ENCODE peak calls at places on chromosome 12, in five cellular contexts. D, X, R, Q and B are unnamed samples.

GRCh38 chr12:67355428-67356385 is 86.5 kb downstream of the CAND1 start:
- DNase-seq in R (peak), X (peak), D (peak), Q (peak), B (peak)

GRCh38 chr12:50517456-50518048 is 12.8 kb downstream of the DIP2B start:
- DNase-seq in R (no peak), Q (no peak), D (no peak), X (peak), B (peak)

GRCh38 chr12:110114596-110114995 is 9.6 kb upstream of the IFT81 start:
- DNase-seq in Q (no peak), R (no peak), D (no peak), X (no peak), B (no peak)

GRCh38 chr12:15700595-15700994 is 88.6 kb downstream of the EPS8 start:
- DNase-seq in Q (no peak), D (no peak), R (no peak), X (no peak), B (peak)

GRCh38 chr12:70444903-70445302 is 78.8 kb downstream of the KCNMB4 start:
- DNase-seq in R (no peak), X (no peak), D (no peak), Q (no peak), B (no peak)

GRCh38 chr12:49933793-49934192 is 16.7 kb upstream of the AQP2 start:
- DNase-seq in R (no peak), X (no peak), Q (no peak), D (no peak), B (no peak)

GRCh38 chr12:109759595-109759994 is 46.0 kb downstream of the FAM222A start:
- DNase-seq in D (no peak), X (no peak), Q (no peak), R (no peak), B (no peak)

GRCh38 chr12:92503977-92504966 is 198.5 kb upstream of the PLEKHG7 start:
- DNase-seq in D (no peak), Q (no peak), X (peak), R (no peak), B (no peak)

GRCh38 chr12:40010899-40011774 is 94.7 kb downstream of the SLC2A13 start:
- DNase-seq in R (peak), Q (peak), X (peak), D (no peak), B (peak)

GRCh38 chr12:12784911-12785814 is at the start of gene APOLD1:
- DNase-seq in Q (no peak), D (no peak), X (no peak), R (no peak), B (no peak)

GRCh38 chr12:113207621-113208040 is 13.6 kb upstream of the TPCN1 start:
- DNase-seq in R (no peak), D (no peak), Q (no peak), X (no peak), B (no peak)

GRCh38 chr12:87812711-87813110 is 216.5 kb downstream of the C12orf50 start:
- DNase-seq in Q (no peak), R (no peak), X (no peak), D (no peak), B (no peak)

GRCh38 chr12:8992086-8992409 is 2.7 kb downstream of the KLRG1 start:
- DNase-seq in X (no peak), R (no peak), Q (no peak), D (no peak), B (no peak)

GRCh38 chr12:80946591-80946990 is 8.9 kb upstream of the LIN7A start:
- DNase-seq in X (no peak), R (no peak), Q (no peak), D (no peak), B (no peak)

GRCh38 chr12:132398386-132398991 is 69.1 kb upstream of the GALNT9 start:
- DNase-seq in D (no peak), R (no peak), X (no peak), Q (no peak), B (no peak)

GRCh38 chr12:56158926-56159461 is 835 bp downstream of the MYL6 start:
- DNase-seq in Q (peak), R (peak), X (peak), D (no peak), B (no peak)

GRCh38 chr12:5402536-5402935 is 29.4 kb upstream of the NTF3 start:
- DNase-seq in X (no peak), D (no peak), Q (no peak), R (no peak), B (no peak)

GRCh38 chr12:116773276-116773731 is 35.2 kb downstream of the RNFT2 start:
- DNase-seq in Q (peak), D (no peak), R (no peak), X (peak), B (no peak)

GRCh38 chr12:69569236-69569635 is 16.0 kb upstream of the CCT2 start:
- DNase-seq in X (no peak), R (no peak), Q (no peak), D (no peak), B (no peak)

GRCh38 chr12:39959016-39959415 is 146.9 kb downstream of the SLC2A13 start:
- DNase-seq in D (no peak), Q (no peak), R (no peak), X (no peak), B (no peak)

GRCh38 chr12:64496839-64497400 is 45.0 kb downstream of the TBK1 start:
- DNase-seq in R (no peak), D (no peak), Q (no peak), X (no peak), B (no peak)

GRCh38 chr12:64497484-64497883 is 45.6 kb downstream of the TBK1 start:
- DNase-seq in R (no peak), X (no peak), Q (no peak), D (no peak), B (no peak)

GRCh38 chr12:64494998-64495729 is 43.2 kb downstream of the TBK1 start:
- DNase-seq in R (no peak), D (no peak), X (no peak), Q (no peak), B (no peak)

DNA sequence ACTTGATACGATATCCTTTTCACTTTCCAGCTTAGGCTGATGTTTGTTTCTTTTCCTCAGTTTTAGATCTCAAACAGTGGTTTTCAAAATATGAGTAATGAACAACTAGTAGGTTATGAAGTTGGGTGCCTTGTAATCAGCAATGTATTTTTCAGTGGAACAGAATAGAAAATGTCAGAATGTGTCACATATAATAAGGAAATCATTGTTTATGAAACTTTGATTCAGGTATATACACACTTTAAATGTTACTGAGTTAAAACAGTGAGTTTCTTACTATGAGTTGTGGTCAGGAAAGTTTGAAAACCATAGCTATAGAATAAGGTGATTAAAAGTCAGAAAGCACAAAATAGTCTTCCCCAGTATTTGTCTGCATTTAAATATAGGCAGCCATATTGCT is 39.8 kb downstream of the TBK1 start:
- DNase-seq in D (no peak), X (no peak), Q (no peak), R (no peak), B (no peak)
- TF ChIP-seq ZNF274 in D (no peak), X (no peak), Q (no peak), R (no peak), B (no peak)

GRCh38 chr12:96810477-96810876 is 96.6 kb upstream of the NEDD1 start:
- DNase-seq in R (no peak), Q (no peak), X (no peak), D (no peak), B (no peak)

GRCh38 chr12:96810057-96810456 is 97.0 kb upstream of the NEDD1 start:
- DNase-seq in X (no peak), R (no peak), D (no peak), Q (no peak), B (no peak)

GRCh38 chr12:96811083-96811482 is 96.0 kb upstream of the NEDD1 start:
- DNase-seq in X (peak), D (no peak), Q (no peak), R (no peak), B (no peak)

GRCh38 chr12:96814200-96814599 is 92.9 kb upstream of the NEDD1 start:
- DNase-seq in R (no peak), Q (no peak), X (no peak), D (no peak), B (no peak)

GRCh38 chr12:96812153-96812552 is 94.9 kb upstream of the NEDD1 start:
- DNase-seq in Q (no peak), X (no peak), R (no peak), D (no peak), B (no peak)
- TF ChIP-seq ZNF274 in Q (no peak), X (no peak), R (no peak), D (no peak), B (no peak)

GRCh38 chr12:52020539-52021336 is 14.0 kb downstream of the TAMALIN start:
- DNase-seq in R (no peak), Q (peak), X (peak), D (peak), B (no peak)
- TF ChIP-seq ZNF274 in R (no peak), Q (no peak), X (no peak), D (no peak), B (no peak)

GRCh38 chr12:52087961-52088820 is 8.7 kb downstream of the SMIM41 start:
- DNase-seq in D (no peak), X (no peak), R (no peak), Q (no peak), B (no peak)
- TF ChIP-seq ZNF274 in D (no peak), X (no peak), R (no peak), Q (no peak), B (no peak)

GRCh38 chr12:62128186-62128965 is 131.8 kb upstream of the USP15 start:
- DNase-seq in X (no peak), D (no peak), Q (no peak), R (no peak), B (no peak)

GRCh38 chr12:62127516-62127915 is 132.7 kb upstream of the USP15 start:
- DNase-seq in D (no peak), R (no peak), Q (no peak), X (no peak), B (no peak)

DNA sequence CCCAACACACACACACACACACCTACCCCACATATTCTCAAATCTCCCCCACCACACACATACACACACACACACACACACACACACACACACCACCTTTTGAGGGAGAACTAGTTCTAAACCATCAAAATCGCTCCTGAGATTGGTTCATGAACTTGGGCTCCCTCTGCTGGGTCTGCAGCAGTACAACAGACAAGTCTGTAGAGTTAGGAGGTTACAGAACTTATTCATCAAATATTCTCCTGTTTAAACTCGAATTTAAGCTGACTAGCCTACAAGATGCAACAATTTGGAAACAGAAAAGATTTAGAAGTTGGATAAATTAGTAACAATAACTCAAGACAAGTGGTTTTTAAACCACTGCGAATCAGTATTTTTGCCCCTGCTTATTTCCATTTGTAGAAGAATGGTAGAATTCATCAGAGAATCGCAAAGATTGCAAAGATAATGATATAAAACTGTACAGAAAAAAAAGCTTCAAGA is 136.4 kb upstream of the USP15 start:
- DNase-seq in X (peak), D (no peak), R (peak), Q (peak), B (no peak)
- TF ChIP-seq ZNF274 in X (no peak), D (no peak), R (no peak), Q (no peak), B (no peak)

DNA sequence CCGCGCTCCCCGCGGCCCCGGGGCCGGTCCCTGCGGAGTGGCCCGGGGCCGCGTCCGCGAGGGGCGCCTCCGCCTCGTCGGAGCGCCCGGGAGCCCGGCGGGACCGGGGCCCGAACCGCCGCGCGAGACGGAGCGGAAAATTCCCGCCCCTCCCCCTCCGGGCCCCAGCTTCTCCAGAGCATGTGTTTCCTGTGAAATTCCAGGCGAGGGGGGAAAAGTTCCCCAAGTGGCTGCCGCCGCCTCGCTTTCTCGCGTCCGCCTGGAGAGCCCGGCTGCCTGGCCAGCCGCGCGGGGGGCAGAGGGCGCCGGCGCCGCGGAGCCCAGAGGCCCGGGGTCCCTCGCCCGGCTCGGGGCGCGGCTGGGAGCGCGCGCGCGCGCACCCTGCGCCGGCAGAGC is 886 bp downstream of the CACNA1C start:
- DNase-seq in R (no peak), D (no peak), X (no peak), Q (no peak), B (no peak)
- TF ChIP-seq ZNF274 in R (no peak), D (no peak), X (no peak), Q (no peak), B (no peak)

GRCh38 chr12:124772467-124773170 is 91.0 kb downstream of the SCARB1 start:
- DNase-seq in R (no peak), X (no peak), Q (no peak), D (no peak), B (no peak)
- TF ChIP-seq ZNF274 in R (no peak), X (no peak), Q (no peak), D (no peak), B (no peak)

GRCh38 chr12:29030006-29030405 is 119.1 kb upstream of the FAR2 start:
- DNase-seq in R (no peak), Q (no peak), D (no peak), X (no peak), B (no peak)

GRCh38 chr12:29025936-29026335 is 123.1 kb upstream of the FAR2 start:
- DNase-seq in Q (no peak), X (no peak), D (no peak), R (no peak), B (no peak)

GRCh38 chr12:29023436-29024076 is 125.5 kb upstream of the FAR2 start:
- DNase-seq in D (no peak), X (no peak), Q (no peak), R (no peak), B (no peak)

GRCh38 chr12:29026419-29026818 is 122.7 kb upstream of the FAR2 start:
- DNase-seq in R (no peak), X (no peak), D (no peak), Q (no peak), B (no peak)

DNA sequence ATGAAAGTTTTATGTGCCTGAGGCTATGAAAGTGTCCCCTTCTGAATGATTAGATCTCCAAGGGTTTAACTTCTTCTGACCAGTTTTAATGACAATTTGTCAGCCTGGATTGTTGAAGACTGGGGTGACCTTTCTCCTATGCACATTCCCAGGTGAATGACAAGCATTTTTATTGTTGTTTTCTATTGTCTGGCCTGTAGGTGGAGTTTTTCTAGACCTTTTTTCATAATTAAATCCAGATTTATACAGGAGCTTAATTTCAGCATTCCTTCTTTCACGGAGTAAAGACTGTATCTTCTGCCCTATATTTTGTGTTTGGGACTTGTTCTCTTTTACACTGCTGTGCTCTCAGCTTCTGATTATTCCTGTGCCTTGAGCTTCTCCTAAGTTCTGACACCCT is 125.0 kb upstream of the FAR2 start:
- DNase-seq in X (no peak), Q (peak), D (no peak), R (no peak), B (no peak)
- TF ChIP-seq ZNF274 in X (no peak), Q (no peak), D (no peak), R (no peak), B (no peak)

GRCh38 chr12:122928033-122928890 is 32.3 kb upstream of the VPS37B start:
- DNase-seq in X (no peak), R (no peak), D (no peak), Q (no peak), B (no peak)
- TF ChIP-seq ZNF274 in X (no peak), R (no peak), D (no peak), Q (no peak), B (no peak)